ENCODE peak calls at places on chromosomes 7 and 10, in eight cellular contexts. Y is T-cell; W is activated T-helper 1 cell treated with anti-CD3 and anti-CD28 coated beads, Interleukin-12 subunit alpha, Interleukin-12 subunit beta, Interleukin-2, Interleukin-4 antibody, amounts not matched to agents 30 ng/mL and 10 ng/mL and 1 ng/mL, durations not matched to agents 14 hours and 24 hours and 36 hours; I is cardiac fibroblast; F is T-helper 17 cell; T is naive thymus-derived CD8-positive, alpha-beta T cell; S is HT1080; X is bronchial epithelial cell. H is an unnamed sample.

GRCh38 chr10:91598211-91598981 is 34.5 kb downstream of the PPP1R3C start:
- DNase-seq in Y (no peak), W (no peak), I (peak), F (no peak), T (no peak), S (peak), X (peak), H (peak)

GRCh38 chr7:43443380-43443779 is 139.5 kb upstream of the STK17A start:
- DNase-seq in Y (no peak), W (no peak), I (no peak), F (no peak), T (no peak), S (no peak), X (no peak), H (no peak)

GRCh38 chr7:120617239-120617638 is 240.7 kb downstream of the TSPAN12 start:
- DNase-seq in Y (no peak), W (no peak), I (no peak), F (no peak), T (no peak), S (no peak), X (no peak), H (no peak)

GRCh38 chr7:73725703-73726466 is 6.4 kb upstream of the STX1A start:
- DNase-seq in Y (peak), W (peak), I (peak), F (peak), T (peak), S (peak), X (peak), H (peak)

GRCh38 chr7:38541440-38541839 is 89.7 kb downstream of the AMPH start:
- DNase-seq in Y (no peak), W (no peak), I (no peak), F (no peak), T (no peak), S (no peak), X (no peak), H (no peak)

GRCh38 chr10:127506094-127506493 is 43.0 kb upstream of the NPS start:
- DNase-seq in Y (no peak), W (no peak), I (peak), F (no peak), T (no peak), S (peak), X (no peak), H (no peak)

GRCh38 chr7:55133630-55134392 is 115.0 kb downstream of the EGFR start:
- DNase-seq in Y (no peak), W (no peak), I (peak), F (no peak), T (no peak), S (peak), X (peak), H (peak)

GRCh38 chr10:101841826-101842225 is 1.8 kb downstream of the KCNIP2 start:
- DNase-seq in Y (no peak), W (no peak), I (no peak), F (no peak), T (no peak), S (no peak), X (no peak), H (no peak)

GRCh38 chr7:5139998-5140397 is 50.0 kb upstream of the WIPI2 start:
- DNase-seq in Y (no peak), W (peak), I (peak), F (no peak), T (peak), S (no peak), X (peak), H (peak)

GRCh38 chr7:90538405-90538804 is 57.7 kb upstream of the CDK14 start:
- DNase-seq in Y (no peak), W (no peak), I (no peak), F (no peak), T (no peak), S (no peak), X (no peak), H (no peak)

GRCh38 chr7:23696916-23697441 is 13.0 kb upstream of the STK31 start:
- DNase-seq in Y (peak), W (peak), I (peak), F (peak), T (peak), S (peak), X (peak), H (peak)

GRCh38 chr10:1036341-1036791 is 10.7 kb upstream of the IDI2 start:
- DNase-seq in Y (no peak), W (no peak), I (peak), F (no peak), T (no peak), S (peak), X (peak), H (peak)

GRCh38 chr10:29370612-29371092 is 81.8 kb downstream of the LYZL1 start:
- DNase-seq in Y (no peak), W (no peak), I (peak), F (no peak), T (no peak), S (no peak), X (no peak), H (peak)

GRCh38 chr10:96413151-96413787 is 54.5 kb upstream of the OPALIN start:
- DNase-seq in Y (no peak), W (no peak), I (no peak), F (no peak), T (no peak), S (no peak), X (no peak), H (peak)

GRCh38 chr10:5466451-5466996 is 32.8 kb downstream of the CALML5 start:
- DNase-seq in Y (no peak), W (no peak), I (no peak), F (no peak), T (no peak), S (peak), X (peak), H (peak)

GRCh38 chr10:102770792-102771191 is 27.0 kb downstream of the WBP1L start:
- DNase-seq in Y (no peak), W (no peak), I (peak), F (no peak), T (no peak), S (no peak), X (peak), H (no peak)

GRCh38 chr10:61937631-61938284 is 36.3 kb downstream of the ARID5B start:
- DNase-seq in Y (no peak), W (no peak), I (peak), F (no peak), T (no peak), S (no peak), X (peak), H (peak)

GRCh38 chr10:63749915-63750314 is 228.7 kb downstream of the REEP3 start:
- DNase-seq in Y (no peak), W (no peak), I (no peak), F (no peak), T (no peak), S (no peak), X (no peak), H (no peak)

GRCh38 chr10:125262414-125262813 is 102.1 kb upstream of the CTBP2 start:
- DNase-seq in Y (no peak), W (no peak), I (no peak), F (no peak), T (no peak), S (no peak), X (no peak), H (no peak)